ENCODE peak calls at places on chromosomes 2 and 18, in five cellular contexts. Z is CD8-positive, alpha-beta T cell; Y is IMR-90; W is adrenal gland; H is effector memory CD4-positive, alpha-beta T cell. P is an unnamed sample. For H3K36me3, the result is how much of the 10 kb centered on the place peaks cover.

GRCh38 chr2:118047273-118047898 is 33.5 kb upstream of the CCDC93 start:
- DNase-seq in Z (no peak), Y (peak), W (no peak), H (no peak), P (no peak)

GRCh38 chr2:215436705-215437570 is 1.1 kb upstream of the FN1 start:
- DNase-seq in Z (no peak), Y (no peak), W (peak), H (no peak), P (peak)

GRCh38 chr2:51695531-51695930 is 663.6 kb upstream of the NRXN1 start:
- DNase-seq in Z (no peak), Y (peak), W (no peak), H (no peak), P (no peak)

GRCh38 chr2:20635698-20636584 is 15.0 kb downstream of the HS1BP3 start:
- DNase-seq in Z (peak), Y (peak), W (peak), H (no peak), P (peak)

GRCh38 chr2:165572155-165572554 is 102.7 kb downstream of the CSRNP3 start:
- DNase-seq in Z (no peak), Y (no peak), W (no peak), H (no peak), P (no peak)

GRCh38 chr2:24304098-24304497 is 56.2 kb downstream of the ITSN2 start:
- DNase-seq in Z (no peak), Y (peak), W (peak), H (no peak), P (no peak)

GRCh38 chr2:195863564-195863963 is 205.1 kb downstream of the DNAH7 start:
- DNase-seq in Z (no peak), Y (no peak), W (no peak), H (no peak), P (no peak)

GRCh38 chr2:201144101-201145051 is 28.4 kb downstream of the CFLAR start:
- DNase-seq in Z (no peak), Y (no peak), W (no peak), H (no peak), P (no peak)

GRCh38 chr2:187542123-187542522 is 12.1 kb downstream of the TFPI start:
- DNase-seq in Z (no peak), Y (no peak), W (no peak), H (no peak), P (no peak)

GRCh38 chr2:230205034-230205433 is 14.8 kb downstream of the SP110 start:
- DNase-seq in Z (no peak), Y (no peak), W (no peak), H (no peak), P (no peak)
- H3K36me3 ChIP-seq in Z (half or more), Y (under half), W (half or more), H (half or more), P (half or more)

GRCh38 chr2:42793314-42794270 is 1.2 kb upstream of the HAAO start:
- DNase-seq in Z (no peak), Y (no peak), W (no peak), H (no peak), P (no peak)

GRCh38 chr2:42789751-42790150 is 2.6 kb downstream of the HAAO start:
- DNase-seq in Z (no peak), Y (no peak), W (no peak), H (no peak), P (no peak)

GRCh38 chr2:42792583-42793313 is at the start of gene HAAO:
- DNase-seq in Z (no peak), Y (no peak), W (no peak), H (no peak), P (peak)

GRCh38 chr2:42792087-42792582 is 248 bp downstream of the HAAO start:
- DNase-seq in Z (no peak), Y (no peak), W (no peak), H (no peak), P (no peak)

DNA sequence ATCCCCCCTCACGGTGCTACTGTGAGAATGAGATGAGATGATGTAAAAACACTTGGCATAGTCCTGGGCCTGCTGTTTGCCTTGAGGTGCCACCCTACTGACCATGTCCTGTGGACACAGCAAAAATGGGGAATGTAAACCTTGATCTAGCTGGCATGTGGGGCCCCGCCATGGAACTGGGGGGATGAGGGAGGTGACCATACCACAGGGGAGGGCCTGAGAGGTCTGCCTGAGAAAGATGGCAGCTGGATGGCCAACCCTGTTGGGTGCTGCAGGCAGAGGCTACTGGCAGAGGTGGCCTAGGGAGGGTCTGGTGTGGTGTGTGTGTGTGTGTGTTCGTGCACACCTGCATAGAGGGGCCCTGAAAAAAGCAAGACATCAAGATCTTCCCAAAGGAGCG is 777 bp downstream of the HAAO start:
- DNase-seq in Z (no peak), Y (no peak), W (no peak), H (no peak), P (no peak)
- H3K36me3 ChIP-seq in Z (under half), Y (under half), W (under half), H (under half), P (under half)

GRCh38 chr2:8817219-8817618 is 20.2 kb downstream of the KIDINS220 start:
- DNase-seq in Z (no peak), Y (no peak), W (no peak), H (no peak), P (no peak)
- H3K36me3 ChIP-seq in Z (under half), Y (under half), W (under half), H (under half), P (under half)

DNA sequence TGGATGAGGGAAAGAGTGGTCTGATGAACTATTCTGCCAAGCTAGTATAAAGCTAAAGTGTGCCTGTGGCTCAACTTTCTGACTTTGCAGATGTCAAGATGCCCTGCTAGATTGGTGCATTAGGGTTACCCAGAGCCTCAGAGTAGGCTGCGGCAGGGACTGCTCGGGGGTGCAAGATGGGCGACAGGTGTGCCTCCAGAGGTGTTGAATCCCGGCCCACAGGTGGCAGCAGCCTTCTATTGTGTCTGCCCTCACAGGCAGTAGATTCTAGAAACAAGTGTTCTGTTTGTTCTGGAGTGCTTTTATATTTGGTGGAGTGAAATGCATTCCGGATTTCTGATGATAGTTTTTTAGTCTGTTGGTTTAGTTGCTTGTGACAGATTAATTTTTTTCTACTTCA is 131.6 kb upstream of the IL1R2 start:
- DNase-seq in Z (no peak), Y (no peak), W (no peak), H (no peak), P (no peak)
- H3K36me3 ChIP-seq in Z (half or more), Y (under half), W (under half), H (half or more), P (half or more)

GRCh38 chr18:62578980-62579511 is 56.2 kb downstream of the ZCCHC2 start:
- DNase-seq in Z (no peak), Y (no peak), W (no peak), H (no peak), P (no peak)

GRCh38 chr18:62576858-62577512 is 54.2 kb downstream of the ZCCHC2 start:
- DNase-seq in Z (no peak), Y (no peak), W (no peak), H (no peak), P (no peak)

GRCh38 chr18:62577748-62578147 is 54.9 kb downstream of the ZCCHC2 start:
- DNase-seq in Z (no peak), Y (peak), W (no peak), H (no peak), P (no peak)

GRCh38 chr18:62574776-62575175 is 52.0 kb downstream of the ZCCHC2 start:
- DNase-seq in Z (no peak), Y (no peak), W (no peak), H (no peak), P (no peak)

GRCh38 chr18:62576277-62576676 is 53.5 kb downstream of the ZCCHC2 start:
- DNase-seq in Z (no peak), Y (no peak), W (no peak), H (no peak), P (no peak)
- H3K36me3 ChIP-seq in Z (under half), Y (under half), W (under half), H (half or more), P (half or more)

P was measured in stomach.